ENCODE peak calls at places on chromosomes 7 and 10, in nine cellular contexts. One of them, this sample, is unnamed.

GRCh38 chr7:22949944-22950343 is 64.0 kb downstream of the HYCC1 start:
- DNase-seq in cardiac muscle cell: no peak
- DNase-seq in HepG2: no peak
- DNase-seq in H9: no peak
- DNase-seq in fibroblast of lung: peak; percentile 37
- DNase-seq in right lobe of liver: no peak
- DNase-seq in stomach: no peak
- DNase-seq in upper lobe of right lung: no peak
- DNase-seq in GM23248: peak; percentile 63
- DNase-seq in this sample: no peak

GRCh38 chr7:43660141-43660540 is 69.2 kb downstream of the COA1 start:
- DNase-seq in cardiac muscle cell: no peak
- DNase-seq in HepG2: no peak
- DNase-seq in H9: no peak
- DNase-seq in fibroblast of lung: no peak
- DNase-seq in right lobe of liver: no peak
- DNase-seq in stomach: no peak
- DNase-seq in upper lobe of right lung: no peak
- DNase-seq in GM23248: no peak
- DNase-seq in this sample: no peak

GRCh38 chr10:110591760-110592159 is 24.3 kb downstream of the SMC3 start:
- DNase-seq in cardiac muscle cell: no peak
- DNase-seq in HepG2: no peak
- DNase-seq in H9: no peak
- DNase-seq in fibroblast of lung: no peak
- DNase-seq in right lobe of liver: no peak
- DNase-seq in stomach: no peak
- DNase-seq in upper lobe of right lung: no peak
- DNase-seq in GM23248: no peak
- DNase-seq in this sample: no peak

GRCh38 chr10:11180228-11180627 is 162.6 kb downstream of the CELF2 start:
- DNase-seq in cardiac muscle cell: no peak
- DNase-seq in HepG2: no peak
- DNase-seq in H9: no peak
- DNase-seq in fibroblast of lung: no peak
- DNase-seq in right lobe of liver: no peak
- DNase-seq in stomach: peak; percentile 30
- DNase-seq in upper lobe of right lung: peak; percentile 69
- DNase-seq in GM23248: no peak
- DNase-seq in this sample: no peak

GRCh38 chr7:131893627-131894345 is 337.4 kb upstream of the PODXL start:
- DNase-seq in cardiac muscle cell: no peak
- DNase-seq in HepG2: no peak
- DNase-seq in H9: no peak
- DNase-seq in fibroblast of lung: peak; percentile 61
- DNase-seq in right lobe of liver: no peak
- DNase-seq in stomach: no peak
- DNase-seq in upper lobe of right lung: no peak
- DNase-seq in GM23248: peak; percentile 48
- DNase-seq in this sample: no peak

GRCh38 chr10:77972148-77972547 is 45.6 kb upstream of the DLG5 start:
- DNase-seq in cardiac muscle cell: no peak
- DNase-seq in HepG2: no peak
- DNase-seq in H9: no peak
- DNase-seq in fibroblast of lung: no peak
- DNase-seq in right lobe of liver: no peak
- DNase-seq in stomach: no peak
- DNase-seq in upper lobe of right lung: no peak
- DNase-seq in GM23248: no peak
- DNase-seq in this sample: no peak

GRCh38 chr7:150595361-150595760 is 28.2 kb downstream of the GIMAP4 start:
- DNase-seq in cardiac muscle cell: no peak
- DNase-seq in HepG2: no peak
- DNase-seq in H9: no peak
- DNase-seq in fibroblast of lung: no peak
- DNase-seq in right lobe of liver: no peak
- DNase-seq in stomach: no peak
- DNase-seq in upper lobe of right lung: no peak
- DNase-seq in GM23248: no peak
- DNase-seq in this sample: no peak

GRCh38 chr7:132638000-132638399 is 61.7 kb upstream of the PLXNA4 start:
- DNase-seq in cardiac muscle cell: no peak
- DNase-seq in HepG2: no peak
- DNase-seq in H9: no peak
- DNase-seq in fibroblast of lung: no peak
- DNase-seq in right lobe of liver: no peak
- DNase-seq in stomach: no peak
- DNase-seq in upper lobe of right lung: no peak
- DNase-seq in GM23248: no peak
- DNase-seq in this sample: no peak

GRCh38 chr10:8032558-8032957 is 21.9 kb upstream of the GATA3 start:
- DNase-seq in cardiac muscle cell: no peak
- DNase-seq in HepG2: no peak
- DNase-seq in H9: no peak
- DNase-seq in fibroblast of lung: no peak
- DNase-seq in right lobe of liver: no peak
- DNase-seq in stomach: no peak
- DNase-seq in upper lobe of right lung: no peak
- DNase-seq in GM23248: no peak
- DNase-seq in this sample: no peak
- H3K27me3 ChIP-seq in cardiac muscle cell: peaks cover 79% of the 10 kb centered on the region
- H3K27me3 ChIP-seq in HepG2: peaks cover 11% of the 10 kb centered on the region
- H3K27me3 ChIP-seq in H9: peaks cover 50% of the 10 kb centered on the region
- H3K27me3 ChIP-seq in fibroblast of lung: peaks cover 53% of the 10 kb centered on the region
- H3K27me3 ChIP-seq in right lobe of liver: peaks cover 6% of the 10 kb centered on the region
- H3K27me3 ChIP-seq in stomach: peaks cover 36% of the 10 kb centered on the region
- H3K27me3 ChIP-seq in upper lobe of right lung: peaks cover 70% of the 10 kb centered on the region
- H3K27me3 ChIP-seq in GM23248: peaks cover 52% of the 10 kb centered on the region
- H3K27me3 ChIP-seq in this sample: peaks cover 36% of the 10 kb centered on the region

GRCh38 chr7:56474271-56474670 is 358.1 kb upstream of the NUPR2 start:
- DNase-seq in cardiac muscle cell: no peak
- DNase-seq in HepG2: no peak
- DNase-seq in H9: no peak
- DNase-seq in fibroblast of lung: no peak
- DNase-seq in right lobe of liver: no peak
- DNase-seq in stomach: no peak
- DNase-seq in upper lobe of right lung: no peak
- DNase-seq in GM23248: no peak
- DNase-seq in this sample: no peak

GRCh38 chr7:56483861-56484550 is 367.8 kb upstream of the NUPR2 start:
- DNase-seq in cardiac muscle cell: no peak
- DNase-seq in HepG2: no peak
- DNase-seq in H9: no peak
- DNase-seq in fibroblast of lung: no peak
- DNase-seq in right lobe of liver: no peak
- DNase-seq in stomach: no peak
- DNase-seq in upper lobe of right lung: no peak
- DNase-seq in GM23248: no peak
- DNase-seq in this sample: no peak

GRCh38 chr7:56483153-56483552 is 366.9 kb upstream of the NUPR2 start:
- DNase-seq in cardiac muscle cell: no peak
- DNase-seq in HepG2: no peak
- DNase-seq in H9: no peak
- DNase-seq in fibroblast of lung: no peak
- DNase-seq in right lobe of liver: no peak
- DNase-seq in stomach: no peak
- DNase-seq in upper lobe of right lung: no peak
- DNase-seq in GM23248: no peak
- DNase-seq in this sample: no peak

GRCh38 chr7:56479136-56479535 is 362.9 kb upstream of the NUPR2 start:
- DNase-seq in cardiac muscle cell: no peak
- DNase-seq in HepG2: no peak
- DNase-seq in H9: no peak
- DNase-seq in fibroblast of lung: no peak
- DNase-seq in right lobe of liver: no peak
- DNase-seq in stomach: no peak
- DNase-seq in upper lobe of right lung: no peak
- DNase-seq in GM23248: no peak
- DNase-seq in this sample: no peak

DNA sequence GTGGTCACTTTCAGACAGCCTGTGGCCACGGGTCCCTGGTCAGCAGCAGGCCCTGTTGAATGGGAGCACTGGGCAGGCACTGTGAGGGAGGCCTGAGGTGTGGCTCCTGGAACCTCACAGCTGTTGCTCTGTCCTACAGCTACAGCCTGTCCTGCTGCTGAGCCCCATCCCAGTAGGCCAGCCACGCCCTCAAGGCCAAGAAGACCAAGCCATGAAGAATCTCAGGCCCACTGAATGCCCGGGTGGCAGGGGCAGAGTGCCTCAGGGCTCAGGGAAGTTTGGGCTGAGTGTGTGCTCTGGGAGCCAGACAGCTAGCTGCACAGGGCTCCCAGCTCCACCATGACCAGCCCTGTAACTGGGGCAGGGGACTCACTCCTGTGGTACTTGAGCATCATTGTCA is 363.5 kb upstream of the NUPR2 start:
- DNase-seq in cardiac muscle cell: no peak
- DNase-seq in HepG2: no peak
- DNase-seq in H9: no peak
- DNase-seq in fibroblast of lung: no peak
- DNase-seq in right lobe of liver: no peak
- DNase-seq in stomach: no peak
- DNase-seq in upper lobe of right lung: no peak
- DNase-seq in GM23248: no peak
- DNase-seq in this sample: no peak
- H3K9me3 ChIP-seq in cardiac muscle cell: no peaks in the 10 kb centered on the region
- H3K9me3 ChIP-seq in HepG2: peaks cover 93% of the 10 kb centered on the region
- H3K9me3 ChIP-seq in H9: peaks cover 86% of the 10 kb centered on the region
- H3K9me3 ChIP-seq in fibroblast of lung: no peaks in the 10 kb centered on the region
- H3K9me3 ChIP-seq in right lobe of liver: no peaks in the 10 kb centered on the region
- H3K9me3 ChIP-seq in stomach: peaks cover 100% of the 10 kb centered on the region
- H3K9me3 ChIP-seq in upper lobe of right lung: peaks cover 20% of the 10 kb centered on the region
- H3K9me3 ChIP-seq in GM23248: no peaks in the 10 kb centered on the region
- H3K9me3 ChIP-seq in this sample: peaks cover 8% of the 10 kb centered on the region

GRCh38 chr7:97381815-97382214 is 264.3 kb downstream of the SDHAF3 start:
- DNase-seq in cardiac muscle cell: no peak
- DNase-seq in HepG2: no peak
- DNase-seq in H9: no peak
- DNase-seq in fibroblast of lung: no peak
- DNase-seq in right lobe of liver: no peak
- DNase-seq in stomach: no peak
- DNase-seq in upper lobe of right lung: no peak
- DNase-seq in GM23248: no peak
- DNase-seq in this sample: no peak
- H3K27ac ChIP-seq in cardiac muscle cell: no peak overlapping the region
- H3K27ac ChIP-seq in HepG2: no peak overlapping the region
- H3K27ac ChIP-seq in H9: no peak overlapping the region
- H3K27ac ChIP-seq in fibroblast of lung: no peak overlapping the region
- H3K27ac ChIP-seq in right lobe of liver: no peak overlapping the region
- H3K27ac ChIP-seq in stomach: no peak overlapping the region
- H3K27ac ChIP-seq in upper lobe of right lung: no peak overlapping the region
- H3K27ac ChIP-seq in GM23248: no peak overlapping the region
- H3K27ac ChIP-seq in this sample: no peak overlapping the region

GRCh38 chr7:155511597-155511996 is 34.8 kb downstream of the CNPY1 start:
- DNase-seq in cardiac muscle cell: no peak
- DNase-seq in HepG2: no peak
- DNase-seq in H9: no peak
- DNase-seq in fibroblast of lung: no peak
- DNase-seq in right lobe of liver: no peak
- DNase-seq in stomach: no peak
- DNase-seq in upper lobe of right lung: no peak
- DNase-seq in GM23248: no peak
- DNase-seq in this sample: no peak
- H3K27me3 ChIP-seq in cardiac muscle cell: peaks cover 100% of the 10 kb centered on the region
- H3K27me3 ChIP-seq in HepG2: peaks cover 6% of the 10 kb centered on the region
- H3K27me3 ChIP-seq in H9: peaks cover 59% of the 10 kb centered on the region
- H3K27me3 ChIP-seq in fibroblast of lung: peaks cover 18% of the 10 kb centered on the region
- H3K27me3 ChIP-seq in right lobe of liver: peaks cover 27% of the 10 kb centered on the region
- H3K27me3 ChIP-seq in stomach: peaks cover 31% of the 10 kb centered on the region
- H3K27me3 ChIP-seq in upper lobe of right lung: peaks cover 93% of the 10 kb centered on the region
- H3K27me3 ChIP-seq in GM23248: peaks cover 72% of the 10 kb centered on the region
- H3K27me3 ChIP-seq in this sample: peaks cover 93% of the 10 kb centered on the region

GRCh38 chr7:158030566-158030965 is 557.1 kb downstream of the PTPRN2 start:
- DNase-seq in cardiac muscle cell: no peak
- DNase-seq in HepG2: no peak
- DNase-seq in H9: no peak
- DNase-seq in fibroblast of lung: no peak
- DNase-seq in right lobe of liver: no peak
- DNase-seq in stomach: peak; percentile 16
- DNase-seq in upper lobe of right lung: peak; percentile 44
- DNase-seq in GM23248: no peak
- DNase-seq in this sample: no peak
- H3K9me3 ChIP-seq in cardiac muscle cell: no peaks in the 10 kb centered on the region
- H3K9me3 ChIP-seq in HepG2: no peaks in the 10 kb centered on the region
- H3K9me3 ChIP-seq in H9: peaks cover 11% of the 10 kb centered on the region
- H3K9me3 ChIP-seq in fibroblast of lung: no peaks in the 10 kb centered on the region
- H3K9me3 ChIP-seq in right lobe of liver: no peaks in the 10 kb centered on the region
- H3K9me3 ChIP-seq in stomach: peaks cover 10% of the 10 kb centered on the region
- H3K9me3 ChIP-seq in upper lobe of right lung: no peaks in the 10 kb centered on the region
- H3K9me3 ChIP-seq in GM23248: no peaks in the 10 kb centered on the region
- H3K9me3 ChIP-seq in this sample: peaks cover 2% of the 10 kb centered on the region

GRCh38 chr10:30438016-30438850 is 4.2 kb downstream of the MAP3K8 start:
- DNase-seq in cardiac muscle cell: peak; percentile 64
- DNase-seq in HepG2: peak; percentile 95
- DNase-seq in H9: no peak
- DNase-seq in fibroblast of lung: peak; percentile 55
- DNase-seq in right lobe of liver: no peak
- DNase-seq in stomach: no peak
- DNase-seq in upper lobe of right lung: no peak
- DNase-seq in GM23248: peak; percentile 85
- DNase-seq in this sample: no peak
- H3K27ac ChIP-seq in cardiac muscle cell: peak overlapping the region; percentile 74
- H3K27ac ChIP-seq in HepG2: peak overlapping the region; percentile 73
- H3K27ac ChIP-seq in H9: no peak overlapping the region
- H3K27ac ChIP-seq in fibroblast of lung: peak overlapping the region; percentile 95
- H3K27ac ChIP-seq in right lobe of liver: no peak overlapping the region
- H3K27ac ChIP-seq in stomach: peak overlapping the region; percentile 99
- H3K27ac ChIP-seq in upper lobe of right lung: peak overlapping the region; percentile 99
- H3K27ac ChIP-seq in GM23248: peak overlapping the region; percentile 91
- H3K27ac ChIP-seq in this sample: no peak overlapping the region

DNA sequence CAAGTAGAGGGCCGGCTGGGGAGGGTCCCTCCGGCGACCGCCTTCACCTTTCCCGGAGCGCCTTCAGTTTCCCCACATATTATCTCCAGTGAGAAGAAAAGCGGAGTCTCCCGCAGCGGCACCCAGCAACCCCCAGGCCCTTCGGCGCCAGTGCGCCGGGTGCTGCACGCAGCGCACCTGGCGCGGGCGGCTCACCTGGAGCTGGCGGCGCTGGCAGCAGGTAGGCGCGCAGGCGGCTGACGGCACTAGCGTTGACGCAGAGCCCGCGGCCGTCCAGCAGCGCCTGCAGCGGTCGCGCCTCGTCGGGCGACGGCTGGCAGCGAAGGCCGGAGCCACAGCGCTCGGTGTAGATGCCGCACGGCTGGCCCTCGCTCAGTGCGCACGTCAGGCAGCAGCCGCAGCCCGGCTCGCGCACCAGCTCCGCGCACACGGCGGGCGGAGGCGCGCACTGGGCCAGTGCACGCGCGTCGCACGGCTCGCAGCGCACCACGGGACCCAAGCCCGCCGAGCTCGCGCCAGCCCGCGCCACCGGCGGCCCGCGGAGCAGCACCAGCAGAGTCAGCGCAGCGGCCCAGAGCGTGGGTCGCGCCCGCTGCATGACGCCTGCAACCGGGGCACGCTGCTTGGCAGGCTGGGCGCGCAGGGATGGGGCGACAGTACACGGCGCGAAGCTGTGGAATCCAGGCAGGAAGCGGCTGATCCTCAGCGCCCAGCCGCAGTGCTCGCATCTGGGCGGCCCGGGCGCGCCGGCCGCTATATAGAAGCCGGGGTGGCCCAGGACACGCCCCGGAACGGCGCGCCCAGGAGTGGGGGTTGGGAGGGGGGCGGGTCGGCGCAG is at the start of gene IGFBP3:
- DNase-seq in cardiac muscle cell: peak; percentile 80
- DNase-seq in HepG2: no peak
- DNase-seq in H9: peak; percentile 76
- DNase-seq in fibroblast of lung: peak; percentile 78
- DNase-seq in right lobe of liver: peak; percentile 70
- DNase-seq in stomach: no peak
- DNase-seq in upper lobe of right lung: peak; percentile 72
- DNase-seq in GM23248: peak; percentile 93
- DNase-seq in this sample: no peak
- H3K27me3 ChIP-seq in cardiac muscle cell: peaks cover 54% of the 10 kb centered on the region
- H3K27me3 ChIP-seq in HepG2: peaks cover 7% of the 10 kb centered on the region
- H3K27me3 ChIP-seq in H9: peaks cover 31% of the 10 kb centered on the region
- H3K27me3 ChIP-seq in fibroblast of lung: peaks cover 25% of the 10 kb centered on the region
- H3K27me3 ChIP-seq in right lobe of liver: no peaks in the 10 kb centered on the region
- H3K27me3 ChIP-seq in stomach: peaks cover 6% of the 10 kb centered on the region
- H3K27me3 ChIP-seq in upper lobe of right lung: peaks cover 58% of the 10 kb centered on the region
- H3K27me3 ChIP-seq in GM23248: no peaks in the 10 kb centered on the region
- H3K27me3 ChIP-seq in this sample: peaks cover 49% of the 10 kb centered on the region

This sample was measured in RWPE2.